ENCODE peak calls at places on chromosomes 16 and 17, in four cellular contexts. A is adipocyte, H is SK-N-MC, O is HepG2. D is an unnamed sample.

GRCh38 chr17:76938009-76938408 is 69.8 kb downstream of the MGAT5B start:
- DNase-seq in A (no peak), O (no peak), H (no peak), D (no peak)

GRCh38 chr17:64252831-64253230 is 10.2 kb downstream of the TEX2 start:
- DNase-seq in O (no peak), H (no peak), A (peak), D (peak)

GRCh38 chr17:38511126-38512108 is 83.2 kb downstream of the ARHGAP23 start:
- DNase-seq in O (no peak), A (peak), H (no peak), D (no peak)

GRCh38 chr17:17824119-17824779 is 12.5 kb downstream of the SREBF1 start:
- DNase-seq in H (no peak), A (no peak), O (no peak), D (no peak)

GRCh38 chr16:53159781-53160436 is 105.1 kb downstream of the CHD9 start:
- DNase-seq in H (no peak), O (peak), A (peak), D (peak)

GRCh38 chr17:21024024-21024423 is 18.8 kb downstream of the USP22 start:
- DNase-seq in A (no peak), H (no peak), O (no peak), D (no peak)

GRCh38 chr17:1709403-1709891 is 730 bp downstream of the TLCD2 start:
- DNase-seq in H (no peak), O (no peak), A (peak), D (peak)

GRCh38 chr16:84599528-84600202 is 18.2 kb downstream of the COTL1 start:
- DNase-seq in H (no peak), O (peak), A (peak), D (no peak)

GRCh38 chr17:39618956-39619785 is 7.6 kb upstream of the PPP1R1B start:
- DNase-seq in H (no peak), O (peak), A (no peak), D (no peak)
- H3K9ac ChIP-seq in H (no peak), O (no peak), A (no peak), D (no peak)

DNA sequence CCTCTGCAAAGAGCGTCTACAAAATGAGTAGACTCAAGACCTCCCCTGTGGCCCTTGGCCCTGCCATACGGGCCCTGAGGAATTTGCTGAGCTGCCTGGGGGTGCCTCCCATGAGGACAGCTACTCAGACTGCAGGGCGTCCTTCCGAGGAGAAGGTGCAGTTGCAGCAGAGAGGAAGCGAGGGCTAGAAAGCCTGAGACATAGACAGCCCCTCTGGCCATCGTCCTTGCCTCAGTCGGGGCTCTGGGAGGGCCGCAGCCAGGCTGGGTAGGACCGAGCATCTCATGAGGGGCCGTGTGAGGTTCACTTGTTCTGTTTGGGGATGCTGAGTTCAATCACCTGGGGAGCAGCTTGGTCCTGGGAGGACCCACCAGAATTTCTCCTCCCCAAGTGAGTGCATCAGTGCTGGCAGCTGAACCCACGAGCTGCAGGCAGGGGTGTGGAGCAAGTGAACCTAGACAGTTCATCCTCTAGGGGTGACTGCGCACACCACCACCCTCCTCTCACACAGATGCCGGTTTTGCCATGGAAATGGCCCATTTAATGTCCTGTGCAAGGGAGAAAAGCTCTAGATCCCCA is 20.3 kb downstream of the RAB11FIP4 start:
- DNase-seq in A (no peak), H (no peak), O (no peak), D (no peak)
- H3K9ac ChIP-seq in A (no peak), H (no peak), O (no peak), D (no peak)

DNA sequence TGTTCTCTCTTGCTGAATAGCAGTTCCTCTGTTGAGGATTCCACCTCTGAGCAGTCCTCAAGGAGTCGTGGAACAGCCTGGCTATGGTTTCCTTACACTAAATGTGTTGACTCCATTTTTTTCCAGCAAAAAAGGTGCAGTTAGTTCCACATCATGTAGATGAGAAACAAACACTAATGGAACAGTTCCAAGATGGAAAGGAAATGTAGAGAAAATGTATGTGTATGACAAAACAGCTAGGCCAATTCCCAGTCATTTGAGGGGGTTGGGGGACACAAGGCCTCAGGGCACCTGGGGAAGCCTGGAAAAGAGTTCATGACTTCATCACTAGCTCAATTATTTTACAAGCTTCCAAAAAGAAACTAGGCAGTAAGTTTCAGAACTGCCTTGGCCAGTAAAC is 90.0 kb downstream of the CFDP1 start:
- DNase-seq in A (no peak), O (no peak), H (no peak), D (no peak)
- H3K9ac ChIP-seq in A (no peak), O (no peak), H (no peak), D (no peak)

DNA sequence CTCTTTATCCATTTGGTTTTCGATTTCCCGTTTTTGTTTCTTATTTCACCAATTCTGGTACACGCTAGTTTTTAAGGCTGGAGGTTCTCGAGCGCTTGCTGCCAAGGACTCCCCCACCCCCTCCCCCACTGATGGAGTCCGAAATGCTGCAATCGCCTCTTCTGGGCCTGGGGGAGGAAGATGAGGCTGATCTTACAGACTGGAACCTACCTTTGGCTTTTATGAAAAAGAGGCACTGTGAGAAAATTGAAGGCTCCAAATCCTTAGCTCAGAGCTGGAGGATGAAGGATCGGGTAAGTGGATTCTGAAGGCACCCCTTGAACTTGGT is 825 bp downstream of the RPTOR start:
- DNase-seq in H (no peak), A (peak), O (no peak), D (no peak)
- H3K9ac ChIP-seq in H (peak), A (peak), O (peak), D (peak)

DNA sequence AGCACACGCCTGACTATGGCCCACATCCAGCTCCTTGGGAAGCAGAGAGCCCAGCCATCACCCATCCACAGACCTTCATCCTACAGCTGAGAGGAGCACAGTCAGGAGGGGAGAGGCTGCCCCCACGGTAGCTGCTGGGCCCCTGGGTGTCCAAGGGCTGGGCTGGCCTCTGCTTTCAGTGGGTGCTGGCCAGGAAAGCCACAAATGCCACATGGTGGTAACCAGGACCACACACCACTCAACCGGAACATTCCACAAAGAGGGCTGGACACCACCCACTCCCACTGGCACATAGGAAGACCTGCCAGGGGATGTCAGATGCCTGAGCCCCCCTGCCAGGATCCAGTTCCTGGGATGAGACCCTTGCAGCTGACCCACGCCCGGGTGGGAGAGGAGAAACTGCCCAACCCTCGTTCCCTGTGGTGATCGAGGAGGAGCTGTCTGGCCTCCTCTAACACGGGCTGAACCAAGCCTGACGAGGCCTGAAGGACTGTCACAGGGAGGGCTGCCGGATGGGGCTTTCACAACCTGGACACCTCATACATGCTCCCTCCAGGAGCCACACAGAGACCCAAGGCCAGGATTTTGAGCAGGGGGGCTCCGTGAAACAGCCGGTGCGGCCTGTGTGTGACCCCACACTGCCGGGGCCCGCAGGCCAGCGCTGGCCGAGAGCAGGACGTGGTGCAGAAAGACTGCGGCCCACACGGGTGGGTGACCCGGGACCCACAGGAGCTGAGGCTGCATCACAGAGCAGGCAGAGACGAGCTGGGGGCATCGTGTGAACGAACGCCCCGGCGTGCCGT is 30.7 kb downstream of the PIEZO1 start:
- DNase-seq in A (no peak), H (no peak), O (no peak), D (no peak)
- H3K9ac ChIP-seq in A (no peak), H (no peak), O (no peak), D (no peak)

GRCh38 chr17:43949777-43950176 is 4.0 kb downstream of the PYY start:
- DNase-seq in A (no peak), H (no peak), O (no peak), D (no peak)

GRCh38 chr17:43952724-43953666 is 745 bp downstream of the PYY start:
- DNase-seq in O (no peak), H (no peak), A (no peak), D (no peak)

GRCh38 chr17:43950554-43950953 is 3.2 kb downstream of the PYY start:
- DNase-seq in H (no peak), O (no peak), A (no peak), D (no peak)

GRCh38 chr17:43952351-43952723 is 1.4 kb downstream of the PYY start:
- DNase-seq in O (no peak), A (no peak), H (no peak), D (no peak)

DNA sequence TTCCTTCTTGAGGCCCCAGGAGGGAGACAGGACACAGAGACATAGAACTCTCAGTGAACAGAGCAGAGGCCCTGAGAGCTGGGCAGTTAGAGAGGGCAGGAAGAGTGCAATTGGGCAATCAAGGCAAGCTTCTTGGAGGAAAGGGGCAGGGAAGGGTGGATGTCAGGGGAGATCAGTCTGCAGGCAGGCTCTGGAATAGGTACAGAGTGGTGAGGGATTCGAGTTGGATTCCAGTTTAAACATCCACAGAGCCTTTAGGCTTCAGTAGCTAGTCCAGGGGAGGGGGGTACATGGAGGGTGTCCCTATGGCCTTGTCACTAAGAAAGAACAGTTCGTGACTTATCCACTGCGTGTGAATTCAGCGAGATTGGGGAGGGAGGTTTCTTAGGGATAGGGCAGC is 2.0 kb downstream of the PYY start:
- DNase-seq in H (no peak), O (no peak), A (no peak), D (no peak)
- H3K9ac ChIP-seq in H (no peak), O (no peak), A (no peak), D (no peak)

DNA sequence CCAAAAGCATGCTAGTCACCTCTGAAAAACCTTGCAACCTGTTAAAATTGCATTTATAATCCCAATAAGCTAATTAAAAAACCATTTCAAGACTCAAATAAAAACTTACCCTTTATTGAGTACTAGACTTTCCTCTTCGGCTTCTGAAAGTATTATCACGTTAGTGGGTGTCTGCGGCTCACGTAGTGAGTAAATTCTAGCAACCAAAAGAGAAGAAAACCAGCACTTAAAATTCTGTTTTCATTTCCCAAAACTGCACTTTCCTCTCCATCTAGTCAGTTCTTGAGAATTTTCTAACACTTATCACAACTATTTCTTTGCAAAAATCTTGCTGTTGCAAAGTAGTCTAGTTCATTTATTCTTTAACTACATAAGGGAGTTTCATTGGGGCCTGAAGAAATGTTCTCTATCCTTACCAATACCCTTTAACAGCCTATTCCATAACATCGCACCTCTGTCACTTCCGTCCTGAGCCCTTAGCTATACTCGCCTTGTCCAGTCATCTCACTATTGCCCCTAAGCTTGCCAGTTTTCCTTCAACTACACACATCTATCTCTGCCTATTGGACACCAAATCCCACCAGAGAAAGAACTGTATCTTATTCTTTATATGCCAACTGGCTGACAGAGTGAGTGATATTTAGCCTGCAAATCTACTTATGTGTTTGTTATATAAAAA is 8.7 kb downstream of the NUP88 start:
- DNase-seq in H (no peak), A (no peak), O (no peak), D (no peak)
- H3K9ac ChIP-seq in H (no peak), A (no peak), O (no peak), D (no peak)

D was measured in trophoblast cell.